ENCODE peak calls at places on chromosomes 4 and X, in six cellular contexts. One of them, this sample, is unnamed.

GRCh38 chr4:16140520-16141249 is 56.9 kb upstream of the PROM1 start:
- DNase-seq in endothelial cell: no peak
- DNase-seq in IMR-90: peak; percentile 68
- DNase-seq in Right ventricle myocardium inferior: no peak
- DNase-seq in NCI-H510A treated with DMSO at 0.1 percent for 48 hours: no peak
- DNase-seq in AG04450: peak; percentile 29
- DNase-seq in this sample: peak; percentile 77

GRCh38 chrX:132676102-132676501 is 187.3 kb upstream of the MBNL3 start:
- DNase-seq in endothelial cell: peak; percentile 2
- DNase-seq in IMR-90: no peak
- DNase-seq in Right ventricle myocardium inferior: no peak
- DNase-seq in NCI-H510A treated with DMSO at 0.1 percent for 48 hours: no peak
- DNase-seq in AG04450: no peak
- DNase-seq in this sample: no peak

GRCh38 chr4:16067515-16067914 is 16.3 kb downstream of the PROM1 start:
- DNase-seq in endothelial cell: no peak
- DNase-seq in IMR-90: no peak
- DNase-seq in Right ventricle myocardium inferior: no peak
- DNase-seq in NCI-H510A treated with DMSO at 0.1 percent for 48 hours: no peak
- DNase-seq in AG04450: no peak
- DNase-seq in this sample: peak; percentile 81

GRCh38 chrX:131801911-131802310 is 221.2 kb upstream of the STK26 start:
- DNase-seq in endothelial cell: no peak
- DNase-seq in IMR-90: no peak
- DNase-seq in Right ventricle myocardium inferior: no peak
- DNase-seq in NCI-H510A treated with DMSO at 0.1 percent for 48 hours: no peak
- DNase-seq in AG04450: no peak
- DNase-seq in this sample: no peak

GRCh38 chr4:15695240-15695699 is 7.6 kb upstream of the BST1 start:
- DNase-seq in endothelial cell: no peak
- DNase-seq in IMR-90: peak; percentile 99
- DNase-seq in Right ventricle myocardium inferior: no peak
- DNase-seq in NCI-H510A treated with DMSO at 0.1 percent for 48 hours: no peak
- DNase-seq in AG04450: peak; percentile 86
- DNase-seq in this sample: peak; percentile 89

GRCh38 chr4:88171206-88171605 is 12.8 kb upstream of the ABCG2 start:
- DNase-seq in endothelial cell: no peak
- DNase-seq in IMR-90: no peak
- DNase-seq in Right ventricle myocardium inferior: no peak
- DNase-seq in NCI-H510A treated with DMSO at 0.1 percent for 48 hours: no peak
- DNase-seq in AG04450: no peak
- DNase-seq in this sample: no peak

GRCh38 chr4:172683016-172683415 is 485.6 kb upstream of the GALNT7 start:
- DNase-seq in endothelial cell: no peak
- DNase-seq in IMR-90: peak; percentile 4
- DNase-seq in Right ventricle myocardium inferior: no peak
- DNase-seq in NCI-H510A treated with DMSO at 0.1 percent for 48 hours: no peak
- DNase-seq in AG04450: no peak
- DNase-seq in this sample: no peak

GRCh38 chrX:41475611-41476241 is 28.6 kb downstream of the NYX start:
- DNase-seq in endothelial cell: no peak
- DNase-seq in IMR-90: no peak
- DNase-seq in Right ventricle myocardium inferior: no peak
- DNase-seq in NCI-H510A treated with DMSO at 0.1 percent for 48 hours: no peak
- DNase-seq in AG04450: no peak
- DNase-seq in this sample: no peak

GRCh38 chr4:22978656-22979055 is 285.9 kb downstream of the GBA3 start:
- DNase-seq in endothelial cell: no peak
- DNase-seq in IMR-90: no peak
- DNase-seq in Right ventricle myocardium inferior: no peak
- DNase-seq in NCI-H510A treated with DMSO at 0.1 percent for 48 hours: no peak
- DNase-seq in AG04450: no peak
- DNase-seq in this sample: peak; percentile 38

GRCh38 chrX:153946910-153947769 is 2.7 kb upstream of the RENBP start:
- DNase-seq in endothelial cell: peak; percentile 81
- DNase-seq in IMR-90: peak; percentile 68
- DNase-seq in Right ventricle myocardium inferior: peak; percentile 84
- DNase-seq in NCI-H510A treated with DMSO at 0.1 percent for 48 hours: peak; percentile 59
- DNase-seq in AG04450: peak; percentile 41
- DNase-seq in this sample: peak; percentile 92

GRCh38 chr4:120554086-120554485 is 368.4 kb downstream of the PRDM5 start:
- DNase-seq in endothelial cell: no peak
- DNase-seq in IMR-90: no peak
- DNase-seq in Right ventricle myocardium inferior: no peak
- DNase-seq in NCI-H510A treated with DMSO at 0.1 percent for 48 hours: no peak
- DNase-seq in AG04450: no peak
- DNase-seq in this sample: no peak

GRCh38 chr4:151013491-151013890 is 1.6 kb downstream of the LRBA start:
- DNase-seq in endothelial cell: no peak
- DNase-seq in IMR-90: no peak
- DNase-seq in Right ventricle myocardium inferior: no peak
- DNase-seq in NCI-H510A treated with DMSO at 0.1 percent for 48 hours: no peak
- DNase-seq in AG04450: no peak
- DNase-seq in this sample: no peak

GRCh38 chr4:3461515-3462291 is 1.4 kb upstream of the DOK7 start:
- DNase-seq in endothelial cell: no peak
- DNase-seq in IMR-90: no peak
- DNase-seq in Right ventricle myocardium inferior: peak; percentile 88
- DNase-seq in NCI-H510A treated with DMSO at 0.1 percent for 48 hours: peak; percentile 8
- DNase-seq in AG04450: no peak
- DNase-seq in this sample: peak; percentile 94

GRCh38 chrX:24259544-24260240 is 54.2 kb downstream of the SUPT20HL2 start:
- DNase-seq in endothelial cell: peak; percentile 15
- DNase-seq in IMR-90: peak; percentile 80
- DNase-seq in Right ventricle myocardium inferior: no peak
- DNase-seq in NCI-H510A treated with DMSO at 0.1 percent for 48 hours: peak; percentile 38
- DNase-seq in AG04450: peak; percentile 34
- DNase-seq in this sample: peak; percentile 78

GRCh38 chr4:56186808-56187523 is 200.3 kb downstream of the AASDH start:
- DNase-seq in endothelial cell: no peak
- DNase-seq in IMR-90: no peak
- DNase-seq in Right ventricle myocardium inferior: no peak
- DNase-seq in NCI-H510A treated with DMSO at 0.1 percent for 48 hours: no peak
- DNase-seq in AG04450: no peak
- DNase-seq in this sample: no peak

GRCh38 chrX:103607385-103608304 is at the start of gene TCEAL3:
- DNase-seq in endothelial cell: peak; percentile 38
- DNase-seq in IMR-90: peak; percentile 26
- DNase-seq in Right ventricle myocardium inferior: peak; percentile 79
- DNase-seq in NCI-H510A treated with DMSO at 0.1 percent for 48 hours: peak; percentile 13
- DNase-seq in AG04450: no peak
- DNase-seq in this sample: peak; percentile 73

GRCh38 chr4:138555584-138555983 is 313.4 kb upstream of the SLC7A11 start:
- DNase-seq in endothelial cell: peak; percentile 9
- DNase-seq in IMR-90: no peak
- DNase-seq in Right ventricle myocardium inferior: no peak
- DNase-seq in NCI-H510A treated with DMSO at 0.1 percent for 48 hours: no peak
- DNase-seq in AG04450: no peak
- DNase-seq in this sample: peak; percentile 50

GRCh38 chr4:120082286-120082685 is 15.6 kb upstream of the MAD2L1 start:
- DNase-seq in endothelial cell: no peak
- DNase-seq in IMR-90: no peak
- DNase-seq in Right ventricle myocardium inferior: no peak
- DNase-seq in NCI-H510A treated with DMSO at 0.1 percent for 48 hours: no peak
- DNase-seq in AG04450: no peak
- DNase-seq in this sample: no peak

GRCh38 chr4:168540086-168540864 is 43.4 kb downstream of the PALLD start:
- DNase-seq in endothelial cell: no peak
- DNase-seq in IMR-90: peak; percentile 86
- DNase-seq in Right ventricle myocardium inferior: no peak
- DNase-seq in NCI-H510A treated with DMSO at 0.1 percent for 48 hours: no peak
- DNase-seq in AG04450: peak; percentile 48
- DNase-seq in this sample: no peak

GRCh38 chr4:75542824-75543223 is 13.0 kb upstream of the ODAPH start:
- DNase-seq in endothelial cell: no peak
- DNase-seq in IMR-90: peak; percentile 96
- DNase-seq in Right ventricle myocardium inferior: no peak
- DNase-seq in NCI-H510A treated with DMSO at 0.1 percent for 48 hours: no peak
- DNase-seq in AG04450: peak; percentile 44
- DNase-seq in this sample: no peak

GRCh38 chrX:70470850-70471289 is 26.2 kb downstream of the DLG3 start:
- DNase-seq in endothelial cell: no peak
- DNase-seq in IMR-90: peak; percentile 18
- DNase-seq in Right ventricle myocardium inferior: no peak
- DNase-seq in NCI-H510A treated with DMSO at 0.1 percent for 48 hours: no peak
- DNase-seq in AG04450: no peak
- DNase-seq in this sample: no peak

GRCh38 chr4:16072168-16072567 is 11.7 kb downstream of the PROM1 start:
- DNase-seq in endothelial cell: no peak
- DNase-seq in IMR-90: no peak
- DNase-seq in Right ventricle myocardium inferior: no peak
- DNase-seq in NCI-H510A treated with DMSO at 0.1 percent for 48 hours: no peak
- DNase-seq in AG04450: no peak
- DNase-seq in this sample: no peak

GRCh38 chrX:141133272-141133671 is 43.7 kb downstream of the LDOC1 start:
- DNase-seq in endothelial cell: no peak
- DNase-seq in IMR-90: no peak
- DNase-seq in Right ventricle myocardium inferior: no peak
- DNase-seq in NCI-H510A treated with DMSO at 0.1 percent for 48 hours: no peak
- DNase-seq in AG04450: no peak
- DNase-seq in this sample: peak; percentile 32